ENCODE peak calls at places on chromosomes 13 and 19, in nine cellular contexts. Z is iris pigment epithelial cell; I is fibroblast of lung; X is GM12892; F is NCI-H2081; K is ureter; L is C1 segment of cervical spinal cord; R is activated T-cell treated with anti-CD3 and anti-CD28 coated beads, Interleukin-2, amount 50 U/mL, for 24 hours; S is stimulated activated naive CD4-positive, alpha-beta T cell. H is an unnamed sample.

GRCh38 chr19:37977992-37978391 is 71.0 kb downstream of the SIPA1L3 start:
- DNase-seq in R (no peak), F (no peak), S (no peak), K (no peak), X (no peak), L (no peak), Z (peak), I (peak), H (peak)

GRCh38 chr19:12092065-12092867 is 27.7 kb downstream of the ZNF844 start:
- DNase-seq in L (peak), I (peak), F (no peak), R (peak), Z (peak), K (peak), S (peak), X (peak), H (peak)

GRCh38 chr13:112965103-112965502 is 3.9 kb upstream of the MCF2L start:
- DNase-seq in I (no peak), L (no peak), Z (no peak), X (no peak), K (no peak), R (no peak), S (no peak), F (no peak), H (no peak)

GRCh38 chr13:96089749-96090239 is at the start of gene HS6ST3:
- DNase-seq in F (peak), I (no peak), X (peak), S (no peak), K (no peak), R (peak), L (no peak), Z (peak), H (peak)

GRCh38 chr19:1264801-1265610 is 4.1 kb upstream of the CIRBP start:
- DNase-seq in X (no peak), R (no peak), Z (peak), K (peak), F (no peak), I (peak), L (no peak), S (no peak), H (peak)

GRCh38 chr19:42132851-42133528 is 744 bp upstream of the POU2F2 start:
- DNase-seq in Z (no peak), S (peak), L (peak), I (no peak), R (peak), X (peak), F (peak), K (peak), H (peak)

GRCh38 chr13:111922086-111922485 is 144.9 kb upstream of the SOX1 start:
- DNase-seq in Z (no peak), R (no peak), S (no peak), I (no peak), L (no peak), F (no peak), X (no peak), K (no peak), H (no peak)

GRCh38 chr19:18173572-18174294 is at the start of gene IFI30:
- DNase-seq in K (peak), Z (no peak), S (peak), L (no peak), F (peak), I (no peak), X (peak), R (peak), H (peak)

GRCh38 chr19:55254625-55254977 is 4.2 kb downstream of the PPP6R1 start:
- DNase-seq in L (no peak), X (no peak), F (no peak), I (no peak), K (no peak), S (no peak), Z (no peak), R (peak), H (no peak)

GRCh38 chr13:42836930-42837329 is 55.5 kb downstream of the FAM216B start:
- DNase-seq in S (no peak), F (no peak), X (no peak), I (peak), K (no peak), Z (peak), R (no peak), L (no peak), H (peak)

GRCh38 chr13:30373727-30374126 is 48.6 kb upstream of the UBE2L5 start:
- DNase-seq in Z (no peak), I (no peak), R (peak), L (no peak), S (no peak), X (no peak), F (no peak), K (no peak), H (no peak)

GRCh38 chr19:18954094-18954493 is 13.1 kb upstream of the HOMER3 start:
- DNase-seq in L (no peak), Z (no peak), R (no peak), X (no peak), K (no peak), F (no peak), I (no peak), S (no peak), H (no peak)

GRCh38 chr19:50325310-50326100 is 3.7 kb downstream of the KCNC3 start:
- DNase-seq in X (peak), Z (peak), K (no peak), L (peak), I (peak), F (peak), S (peak), R (peak), H (peak)

GRCh38 chr19:33778089-33778791 is 18.4 kb upstream of the KCTD15 start:
- DNase-seq in Z (peak), K (peak), I (peak), L (peak), F (peak), X (peak), S (peak), R (peak), H (peak)

GRCh38 chr13:27036236-27036981 is 135.2 kb downstream of the USP12 start:
- DNase-seq in Z (no peak), R (no peak), K (no peak), F (no peak), I (peak), L (no peak), S (no peak), X (no peak), H (peak)

GRCh38 chr19:4916292-4917082 is 7.2 kb downstream of the UHRF1 start:
- DNase-seq in I (no peak), Z (no peak), S (peak), F (no peak), R (peak), L (no peak), K (no peak), X (peak), H (no peak)

GRCh38 chr13:34011552-34012085 is 193.7 kb downstream of the RFC3 start:
- DNase-seq in F (peak), K (no peak), Z (no peak), S (no peak), I (no peak), X (no peak), L (no peak), R (no peak), H (no peak)

GRCh38 chr13:23443878-23444277 is 10.4 kb upstream of the SACS start:
- DNase-seq in X (no peak), L (no peak), F (no peak), R (no peak), I (no peak), S (no peak), K (no peak), Z (no peak), H (no peak)

GRCh38 chr13:41148421-41149283 is 16.1 kb upstream of the KBTBD6 start:
- DNase-seq in Z (no peak), I (no peak), S (no peak), F (no peak), K (no peak), X (no peak), L (no peak), R (no peak), H (no peak)

GRCh38 chr13:97810152-97810551 is 143.3 kb upstream of the IPO5 start:
- DNase-seq in Z (peak), S (no peak), R (no peak), F (peak), L (no peak), K (no peak), X (no peak), I (peak), H (peak)

GRCh38 chr19:21164541-21164940 is 22.7 kb downstream of the ZNF431 start:
- DNase-seq in Z (no peak), K (no peak), X (no peak), S (no peak), F (no peak), L (no peak), R (no peak), I (no peak), H (no peak)

GRCh38 chr13:89967701-89968100 is 1379.8 kb upstream of the MIR17HG start:
- DNase-seq in L (no peak), I (no peak), S (no peak), R (no peak), F (no peak), K (no peak), Z (no peak), X (no peak), H (no peak)

GRCh38 chr19:40281381-40282208 is 3.5 kb downstream of the AKT2 start:
- DNase-seq in F (no peak), S (no peak), R (no peak), I (no peak), Z (no peak), X (no peak), K (no peak), L (no peak), H (peak)

GRCh38 chr13:48730971-48731658 is 77.4 kb downstream of the CYSLTR2 start:
- DNase-seq in I (peak), S (no peak), K (no peak), Z (peak), L (no peak), R (no peak), F (peak), X (no peak), H (peak)

GRCh38 chr19:7831452-7831851 is 1.4 kb downstream of the EVI5L start:
- DNase-seq in S (no peak), Z (peak), F (no peak), I (peak), R (no peak), L (no peak), K (no peak), X (no peak), H (peak)

GRCh38 chr13:30156270-30156669 is 151.1 kb downstream of the KATNAL1 start:
- DNase-seq in F (no peak), I (no peak), L (no peak), R (no peak), K (no peak), Z (no peak), S (no peak), X (no peak), H (no peak)

GRCh38 chr13:42754801-42755513 is 26.4 kb upstream of the FAM216B start:
- DNase-seq in I (no peak), Z (peak), S (no peak), L (no peak), F (no peak), R (no peak), X (no peak), K (no peak), H (peak)

GRCh38 chr19:46697142-46697960 is 19.6 kb downstream of the PRKD2 start:
- DNase-seq in L (peak), I (peak), Z (peak), K (peak), F (peak), X (no peak), S (no peak), R (no peak), H (peak)

GRCh38 chr19:5393088-5393487 is 52.5 kb upstream of the PTPRS start:
- DNase-seq in F (no peak), I (no peak), Z (no peak), K (no peak), L (no peak), S (no peak), X (no peak), R (no peak), H (no peak)

GRCh38 chr19:55694656-55695491 is 19.8 kb downstream of the EPN1 start:
- DNase-seq in R (no peak), K (no peak), X (no peak), L (no peak), F (no peak), Z (no peak), I (no peak), S (no peak), H (no peak)

GRCh38 chr13:40233731-40234195 is 432.7 kb downstream of the FOXO1 start:
- DNase-seq in R (no peak), S (no peak), Z (no peak), I (no peak), X (no peak), F (no peak), L (no peak), K (peak), H (no peak)

GRCh38 chr13:114108894-114109293 is 23.5 kb downstream of the RASA3 start:
- DNase-seq in K (no peak), F (no peak), X (no peak), Z (no peak), S (no peak), R (peak), L (no peak), I (no peak), H (no peak)

GRCh38 chr19:38321646-38322323 is 2.1 kb downstream of the KCNK6 start:
- DNase-seq in I (peak), Z (peak), F (no peak), K (no peak), L (no peak), R (no peak), S (no peak), X (no peak), H (peak)

GRCh38 chr13:84912720-84913119 is 886.5 kb downstream of the SLITRK6 start:
- DNase-seq in I (no peak), K (no peak), X (no peak), R (no peak), S (no peak), Z (no peak), L (no peak), F (no peak), H (no peak)

GRCh38 chr19:6250024-6250605 is 29.7 kb downstream of the MLLT1 start:
- DNase-seq in S (no peak), L (no peak), R (no peak), F (no peak), X (no peak), Z (peak), I (peak), K (no peak), H (peak)

GRCh38 chr19:5676711-5677110 is 3.6 kb downstream of the MICOS13 start:
- DNase-seq in X (no peak), K (no peak), R (no peak), L (no peak), Z (no peak), F (no peak), S (no peak), I (no peak), H (no peak)